ENCODE peak calls at places on chromosomes 13 and 19, in five cellular contexts. One of them, this sample, is unnamed. For H4K20me1 and H3K4me1, the result is how much of the 10 kb centered on the place peaks cover.

GRCh38 chr19:55525289-55526101 is 11.4 kb downstream of the SBK2 start:
- DNase-seq in H1: no peak
- DNase-seq in IMR-90: no peak
- DNase-seq in H9: no peak
- DNase-seq in GM12878: no peak
- DNase-seq in this sample: no peak

GRCh38 chr13:74289861-74290260 is 155.7 kb upstream of the KLF12 start:
- DNase-seq in IMR-90: no peak
- DNase-seq in H1: no peak
- DNase-seq in GM12878: no peak
- DNase-seq in H9: no peak
- DNase-seq in this sample: no peak

GRCh38 chr19:14550201-14550754 is 20.9 kb downstream of the TECR start:
- DNase-seq in GM12878: no peak
- DNase-seq in IMR-90: no peak
- DNase-seq in H9: no peak
- DNase-seq in H1: no peak
- DNase-seq in this sample: no peak

GRCh38 chr19:13905634-13906524 is at the start of the genes BRME1 and CC2D1A:
- DNase-seq in H9: peak
- DNase-seq in H1: peak
- DNase-seq in IMR-90: peak
- DNase-seq in GM12878: peak
- DNase-seq in this sample: peak

GRCh38 chr19:16920816-16921529 is 32.2 kb downstream of the F2RL3 start:
- DNase-seq in H9: no peak
- DNase-seq in GM12878: no peak
- DNase-seq in IMR-90: peak
- DNase-seq in H1: no peak
- DNase-seq in this sample: peak

GRCh38 chr19:38251564-38252051 is 4.6 kb downstream of the PPP1R14A start:
- DNase-seq in IMR-90: no peak
- DNase-seq in GM12878: no peak
- DNase-seq in H1: no peak
- DNase-seq in H9: no peak
- DNase-seq in this sample: peak

GRCh38 chr13:114157869-114158495 is 21.1 kb upstream of the CFAP97D2 start:
- DNase-seq in IMR-90: no peak
- DNase-seq in H1: no peak
- DNase-seq in GM12878: no peak
- DNase-seq in H9: no peak
- DNase-seq in this sample: no peak

GRCh38 chr13:108957369-108958012 is 328.1 kb downstream of the MYO16 start:
- DNase-seq in GM12878: no peak
- DNase-seq in H1: no peak
- DNase-seq in H9: no peak
- DNase-seq in IMR-90: peak
- DNase-seq in this sample: peak

GRCh38 chr19:51511353-51511752 is 9.8 kb upstream of the SIGLEC12 start:
- DNase-seq in IMR-90: no peak
- DNase-seq in GM12878: no peak
- DNase-seq in H9: no peak
- DNase-seq in H1: peak
- DNase-seq in this sample: no peak

GRCh38 chr13:73656863-73657262 is 477.3 kb downstream of the KLF12 start:
- DNase-seq in IMR-90: peak
- DNase-seq in GM12878: no peak
- DNase-seq in H9: no peak
- DNase-seq in H1: no peak
- DNase-seq in this sample: peak

GRCh38 chr19:3669616-3670257 is 30.5 kb downstream of the PIP5K1C start:
- DNase-seq in IMR-90: no peak
- DNase-seq in GM12878: no peak
- DNase-seq in H1: no peak
- DNase-seq in H9: no peak
- DNase-seq in this sample: no peak
- H4K20me1 ChIP-seq in IMR-90: under half
- H4K20me1 ChIP-seq in GM12878: under half
- H4K20me1 ChIP-seq in H1: under half
- H4K20me1 ChIP-seq in H9: under half
- H4K20me1 ChIP-seq in this sample: under half

GRCh38 chr19:46977548-46977947 is 42.1 kb upstream of the NPAS1 start:
- DNase-seq in H1: no peak
- DNase-seq in IMR-90: no peak
- DNase-seq in GM12878: no peak
- DNase-seq in H9: no peak
- DNase-seq in this sample: no peak
- H3K9ac ChIP-seq in H1: no peak
- H3K9ac ChIP-seq in IMR-90: no peak
- H3K9ac ChIP-seq in GM12878: no peak
- H3K9ac ChIP-seq in H9: no peak
- H3K9ac ChIP-seq in this sample: no peak

GRCh38 chr19:18648971-18649310 is 12.1 kb downstream of the KLHL26 start:
- DNase-seq in H1: no peak
- DNase-seq in H9: no peak
- DNase-seq in IMR-90: no peak
- DNase-seq in GM12878: no peak
- DNase-seq in this sample: no peak
- H3K4me1 ChIP-seq in H1: under half
- H3K4me1 ChIP-seq in H9: under half
- H3K4me1 ChIP-seq in IMR-90: under half
- H3K4me1 ChIP-seq in GM12878: under half
- H3K4me1 ChIP-seq in this sample: under half

GRCh38 chr19:6061420-6062130 is 48.7 kb downstream of the RFX2 start:
- DNase-seq in H1: no peak
- DNase-seq in H9: no peak
- DNase-seq in IMR-90: no peak
- DNase-seq in GM12878: no peak
- DNase-seq in this sample: no peak
- H4K20me1 ChIP-seq in H1: under half
- H4K20me1 ChIP-seq in H9: under half
- H4K20me1 ChIP-seq in IMR-90: under half
- H4K20me1 ChIP-seq in GM12878: under half
- H4K20me1 ChIP-seq in this sample: under half

DNA sequence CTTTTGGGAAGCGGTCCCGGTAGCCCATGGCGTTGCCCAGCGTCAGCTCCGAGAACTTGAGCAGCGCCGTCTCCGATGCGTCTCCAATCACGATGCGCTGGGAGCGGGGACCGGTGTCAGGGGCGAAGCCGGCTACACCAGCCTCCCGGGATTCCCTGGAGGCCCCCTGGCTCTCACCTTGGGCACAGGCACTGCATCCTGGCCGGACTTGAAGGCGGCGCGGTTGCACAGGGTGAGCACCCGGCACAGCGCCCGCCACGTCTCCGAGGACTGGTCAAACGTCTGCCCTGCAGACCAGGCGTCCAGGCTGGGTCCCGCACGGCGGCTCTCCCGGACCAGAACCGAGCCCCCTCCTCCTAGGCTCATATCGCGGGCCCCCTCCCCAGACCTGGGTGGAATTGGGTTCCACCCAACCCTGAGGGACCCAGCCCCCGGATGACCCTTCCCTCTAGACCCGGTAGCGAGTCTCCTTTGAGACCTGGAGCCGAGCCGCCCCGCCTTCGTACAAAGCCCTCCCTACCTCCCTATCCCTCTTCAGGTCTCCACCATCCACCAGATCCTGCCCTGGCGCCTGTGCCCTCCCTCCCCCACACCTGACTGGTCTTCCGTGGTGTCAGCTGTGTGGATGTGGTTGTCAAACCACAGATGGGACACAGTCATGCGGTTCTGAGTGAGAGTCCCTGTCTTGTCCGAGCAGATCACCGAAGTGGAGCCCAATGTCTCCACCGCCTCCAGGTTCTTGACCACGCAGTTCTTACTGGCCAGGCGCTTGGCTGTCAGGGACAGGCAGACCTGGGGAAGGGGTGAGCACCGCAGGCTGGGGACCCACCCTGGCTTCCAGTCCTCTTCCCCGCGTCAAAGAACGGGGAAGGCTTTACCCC is 4.8 kb downstream of the ATP4A start:
- DNase-seq in H1: no peak
- DNase-seq in H9: no peak
- DNase-seq in IMR-90: no peak
- DNase-seq in GM12878: no peak
- DNase-seq in this sample: no peak
- H3K9ac ChIP-seq in H1: no peak
- H3K9ac ChIP-seq in H9: no peak
- H3K9ac ChIP-seq in IMR-90: no peak
- H3K9ac ChIP-seq in GM12878: no peak
- H3K9ac ChIP-seq in this sample: no peak

DNA sequence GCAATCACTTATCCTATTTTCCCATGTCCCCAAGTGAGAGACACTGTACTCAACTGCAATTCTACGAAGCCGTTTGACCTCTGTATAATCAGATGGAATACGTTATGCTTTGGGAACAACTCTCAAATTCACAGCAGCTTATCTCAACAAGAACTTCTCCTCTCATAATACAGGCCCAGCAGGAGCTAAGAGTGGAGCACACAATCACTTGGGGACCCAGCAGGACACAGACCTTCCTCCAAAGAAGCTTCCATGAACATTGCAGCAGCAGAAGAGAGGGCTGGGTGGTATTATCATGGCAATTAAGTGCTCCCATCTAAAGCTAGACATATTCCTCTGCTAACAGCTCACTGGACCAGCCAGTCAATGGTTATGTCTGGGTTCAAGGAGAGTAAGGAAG is 428.3 kb upstream of the MIR17HG start:
- DNase-seq in IMR-90: no peak
- DNase-seq in GM12878: no peak
- DNase-seq in H1: no peak
- DNase-seq in H9: no peak
- DNase-seq in this sample: peak
- H3K4me1 ChIP-seq in IMR-90: under half
- H3K4me1 ChIP-seq in GM12878: under half
- H3K4me1 ChIP-seq in H1: under half
- H3K4me1 ChIP-seq in H9: under half
- H3K4me1 ChIP-seq in this sample: under half

GRCh38 chr13:45337803-45338202 is 3.2 kb downstream of the TPT1 start:
- DNase-seq in IMR-90: no peak
- DNase-seq in GM12878: no peak
- DNase-seq in H1: no peak
- DNase-seq in H9: no peak
- DNase-seq in this sample: no peak
- H4K20me1 ChIP-seq in IMR-90: half or more
- H4K20me1 ChIP-seq in GM12878: under half
- H4K20me1 ChIP-seq in H1: under half
- H4K20me1 ChIP-seq in H9: under half
- H4K20me1 ChIP-seq in this sample: under half

GRCh38 chr19:44795398-44795987 is 13.4 kb upstream of the BCAM start:
- DNase-seq in IMR-90: no peak
- DNase-seq in H1: no peak
- DNase-seq in GM12878: no peak
- DNase-seq in H9: no peak
- DNase-seq in this sample: no peak

GRCh38 chr19:44799627-44800257 is 9.2 kb upstream of the BCAM start:
- DNase-seq in IMR-90: no peak
- DNase-seq in H9: no peak
- DNase-seq in H1: no peak
- DNase-seq in GM12878: no peak
- DNase-seq in this sample: no peak

GRCh38 chr19:44803442-44804428 is 5.2 kb upstream of the BCAM start:
- DNase-seq in H1: no peak
- DNase-seq in GM12878: no peak
- DNase-seq in IMR-90: no peak
- DNase-seq in H9: no peak
- DNase-seq in this sample: no peak

GRCh38 chr19:44796701-44797115 is 12.2 kb upstream of the BCAM start:
- DNase-seq in H1: no peak
- DNase-seq in GM12878: no peak
- DNase-seq in IMR-90: peak
- DNase-seq in H9: peak
- DNase-seq in this sample: peak

DNA sequence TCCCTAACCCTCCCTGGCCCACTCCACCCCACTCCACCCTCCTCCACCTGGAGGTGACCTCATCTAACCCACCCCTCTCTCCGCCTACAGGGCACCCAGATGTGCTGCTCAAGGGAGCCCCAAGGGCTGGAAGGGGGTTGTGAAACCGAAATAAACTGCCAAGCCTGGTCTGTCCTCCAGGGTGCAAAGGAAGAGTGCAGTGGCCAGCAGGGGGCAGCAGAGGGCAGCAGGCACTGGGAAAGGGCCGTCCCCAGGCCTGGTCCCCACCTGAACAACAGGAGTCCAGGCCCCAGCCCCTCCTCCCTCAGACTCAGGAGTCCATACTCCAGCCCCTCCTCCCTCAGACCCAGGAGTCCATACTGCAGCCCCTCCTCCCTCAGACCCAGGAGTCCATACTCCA is 8.4 kb upstream of the BCAM start:
- DNase-seq in IMR-90: peak
- DNase-seq in GM12878: peak
- DNase-seq in H9: peak
- DNase-seq in H1: peak
- DNase-seq in this sample: peak
- H3K9ac ChIP-seq in IMR-90: no peak
- H3K9ac ChIP-seq in GM12878: no peak
- H3K9ac ChIP-seq in H9: no peak
- H3K9ac ChIP-seq in H1: no peak
- H3K9ac ChIP-seq in this sample: no peak

GRCh38 chr19:1992759-1993260 is 22.7 kb downstream of the BTBD2 start:
- DNase-seq in H1: no peak
- DNase-seq in H9: peak
- DNase-seq in IMR-90: no peak
- DNase-seq in GM12878: no peak
- DNase-seq in this sample: no peak

GRCh38 chr19:1991018-1991390 is 24.5 kb downstream of the BTBD2 start:
- DNase-seq in H9: no peak
- DNase-seq in H1: no peak
- DNase-seq in GM12878: no peak
- DNase-seq in IMR-90: no peak
- DNase-seq in this sample: no peak

GRCh38 chr19:1990230-1991017 is 25.1 kb downstream of the BTBD2 start:
- DNase-seq in IMR-90: no peak
- DNase-seq in H1: no peak
- DNase-seq in H9: no peak
- DNase-seq in GM12878: no peak
- DNase-seq in this sample: no peak

GRCh38 chr19:1989513-1990229 is 25.8 kb downstream of the BTBD2 start:
- DNase-seq in IMR-90: no peak
- DNase-seq in H1: no peak
- DNase-seq in GM12878: no peak
- DNase-seq in H9: peak
- DNase-seq in this sample: no peak

GRCh38 chr19:1991516-1991915 is 24.0 kb downstream of the BTBD2 start:
- DNase-seq in IMR-90: no peak
- DNase-seq in GM12878: no peak
- DNase-seq in H9: no peak
- DNase-seq in H1: no peak
- DNase-seq in this sample: no peak
- H3K4me1 ChIP-seq in IMR-90: under half
- H3K4me1 ChIP-seq in GM12878: under half
- H3K4me1 ChIP-seq in H9: under half
- H3K4me1 ChIP-seq in H1: under half
- H3K4me1 ChIP-seq in this sample: under half

This sample was measured in fibroblast of lung.